ENCODE peak calls at places on chromosomes 4 and X, in five cellular contexts. V, E, N, G and Q are unnamed samples.

GRCh38 chr4:75723802-75724065 is 643 bp upstream of the USO1 start:
- DNase-seq in V (no peak), G (no peak), E (no peak), N (no peak), Q (no peak)

GRCh38 chr4:146340798-146341197 is 126.5 kb downstream of the REELD1 start:
- DNase-seq in V (peak), G (no peak), N (no peak), E (no peak), Q (peak)

GRCh38 chrX:97766496-97767095 is 882.9 kb downstream of the RPA4 start:
- DNase-seq in G (no peak), E (no peak), V (no peak), N (no peak), Q (peak)

GRCh38 chrX:39613997-39614679 is 483.6 kb downstream of the BCOR start:
- DNase-seq in V (no peak), N (no peak), G (peak), E (no peak), Q (no peak)

GRCh38 chr4:181488926-181489325 is 754.3 kb upstream of the TENM3 start:
- DNase-seq in E (no peak), G (no peak), V (no peak), N (no peak), Q (no peak)

GRCh38 chr4:186009976-186010375 is 59.0 kb upstream of the TLR3 start:
- DNase-seq in E (no peak), V (no peak), G (no peak), N (no peak), Q (no peak)

GRCh38 chrX:70336767-70337166 is 46.9 kb downstream of the KIF4A start:
- DNase-seq in N (no peak), E (no peak), G (no peak), V (no peak), Q (no peak)

GRCh38 chrX:118346258-118347094 is 570 bp downstream of the WDR44 start:
- DNase-seq in E (peak), V (peak), N (peak), G (peak), Q (no peak)

GRCh38 chr4:22385615-22386014 is 130.3 kb downstream of the ADGRA3 start:
- DNase-seq in G (no peak), E (no peak), V (peak), N (no peak), Q (peak)

GRCh38 chr4:110865611-110866254 is 242.9 kb upstream of the PITX2 start:
- DNase-seq in G (no peak), N (no peak), V (peak), E (no peak), Q (peak)

GRCh38 chrX:46572295-46572936 is 1.1 kb upstream of the CHST7 start:
- DNase-seq in N (no peak), V (no peak), E (no peak), G (peak), Q (no peak)

GRCh38 chr4:155908187-155909139 is 5.0 kb downstream of the TDO2 start:
- DNase-seq in N (no peak), E (no peak), G (no peak), V (no peak), Q (peak)

GRCh38 chr4:88911246-88912212 is 145.5 kb downstream of the FAM13A start:
- DNase-seq in E (no peak), N (no peak), G (no peak), V (no peak), Q (no peak)

GRCh38 chr4:183571350-183572076 is 66.7 kb downstream of the ING2 start:
- DNase-seq in G (no peak), V (peak), N (no peak), E (no peak), Q (peak)

GRCh38 chr4:94877973-94878372 is 120.2 kb downstream of the BMPR1B start:
- DNase-seq in E (no peak), G (no peak), V (no peak), N (no peak), Q (peak)

GRCh38 chr4:8579526-8580320 is 469 bp upstream of the GPR78 start:
- DNase-seq in G (no peak), E (no peak), N (no peak), V (no peak), Q (no peak)

GRCh38 chr4:101818362-101818761 is 27.8 kb downstream of the BANK1 start:
- DNase-seq in E (no peak), G (no peak), N (no peak), V (peak), Q (peak)

GRCh38 chr4:128528177-128528576 is 240.6 kb upstream of the PGRMC2 start:
- DNase-seq in N (no peak), G (no peak), V (no peak), E (no peak), Q (no peak)

GRCh38 chr4:41012308-41012707 is 202.0 kb downstream of the APBB2 start:
- DNase-seq in E (no peak), V (peak), N (no peak), G (no peak), Q (peak)

GRCh38 chr4:186725422-186726149 is 1.9 kb upstream of the FAT1 start:
- DNase-seq in G (no peak), V (peak), E (peak), N (peak), Q (peak)

GRCh38 chr4:76641758-76642157 is 206.7 kb downstream of the SHROOM3 start:
- DNase-seq in G (no peak), N (no peak), V (no peak), E (no peak), Q (no peak)

GRCh38 chr4:90211174-90211573 is 84.0 kb downstream of the CCSER1 start:
- DNase-seq in G (no peak), V (no peak), E (no peak), N (no peak), Q (no peak)

GRCh38 chrX:136525738-136526606 is 6.0 kb upstream of the VGLL1 start:
- DNase-seq in E (no peak), G (no peak), V (peak), N (no peak), Q (peak)

GRCh38 chr4:26838055-26838842 is 22.4 kb upstream of the STIM2 start:
- DNase-seq in E (no peak), G (no peak), V (no peak), N (no peak), Q (peak)

GRCh38 chr4:26321326-26322276 is 787 bp downstream of the RBPJ start:
- DNase-seq in V (peak), N (peak), E (no peak), G (no peak), Q (peak)

GRCh38 chr4:110157580-110157979 is 40.8 kb downstream of the ELOVL6 start:
- DNase-seq in E (no peak), V (no peak), G (no peak), N (no peak), Q (no peak)